ENCODE peak calls at places on chromosomes 2 and 18, in nine cellular contexts. R is Jurkat, Clone E6-1; T is EL; L is RWPE1; P is stimulated activated CD8-positive, alpha-beta memory T cell treated with anti-CD3 and anti-CD28 coated beads, Interleukin-15, amount 100 ng/mL, for 4 hours; A is NCI-H1105 treated with DMSO at 0.1 percent for 48 hours; I is psoas muscle; O is GOT3; S is GM20000. U is an unnamed sample.

GRCh38 chr2:8045081-8045614 is 636.7 kb upstream of the ID2 start:
- DNase-seq in R (no peak), I (no peak), O (no peak), A (no peak), T (no peak), L (no peak), P (no peak), S (no peak), U (no peak)

GRCh38 chr2:150644298-150645067 is 157.0 kb upstream of the RND3 start:
- DNase-seq in S (no peak), P (no peak), A (no peak), L (no peak), O (no peak), I (no peak), T (peak), R (no peak), U (no peak)

GRCh38 chr2:100819365-100820345 is at the start of gene NPAS2:
- DNase-seq in P (no peak), R (peak), I (peak), T (peak), A (peak), S (peak), O (no peak), L (peak), U (no peak)

GRCh38 chr2:175036582-175037018 is 31.4 kb upstream of the CHN1 start:
- DNase-seq in I (no peak), O (no peak), P (no peak), S (peak), R (peak), L (peak), A (peak), T (peak), U (no peak)

GRCh38 chr2:223052710-223053261 is 796 bp downstream of the KCNE4 start:
- DNase-seq in R (no peak), A (no peak), L (no peak), O (no peak), T (no peak), I (no peak), S (no peak), P (no peak), U (no peak)

GRCh38 chr2:66439291-66440010 is 4.5 kb downstream of the MEIS1 start:
- DNase-seq in P (no peak), L (peak), R (no peak), O (no peak), I (peak), A (no peak), S (no peak), T (peak), U (no peak)

GRCh38 chr18:46324556-46324955 is 220.4 kb downstream of the HAUS1 start:
- DNase-seq in L (peak), R (peak), S (no peak), I (no peak), P (no peak), A (peak), O (no peak), T (peak), U (no peak)

GRCh38 chr2:201205516-201205850 is 22.5 kb downstream of the CASP10 start:
- DNase-seq in A (no peak), O (no peak), I (no peak), T (no peak), S (no peak), P (no peak), R (no peak), L (no peak), U (no peak)

GRCh38 chr2:216942465-216942864 is 82.6 kb upstream of the TNP1 start:
- DNase-seq in P (no peak), T (no peak), O (no peak), A (no peak), S (no peak), L (no peak), R (no peak), I (no peak), U (no peak)

GRCh38 chr2:37802899-37803379 is 122.1 kb upstream of the RMDN2 start:
- DNase-seq in R (no peak), P (no peak), O (no peak), T (peak), L (peak), I (no peak), A (no peak), S (no peak), U (no peak)

GRCh38 chr18:46466236-46467160 is 190.5 kb downstream of the LOXHD1 start:
- DNase-seq in L (no peak), T (no peak), S (no peak), R (no peak), A (no peak), I (no peak), P (no peak), O (no peak), U (no peak)

GRCh38 chr2:200159829-200160781 is 146.4 kb upstream of the SPATS2L start:
- DNase-seq in I (no peak), O (no peak), L (no peak), T (peak), S (no peak), A (no peak), P (no peak), R (no peak), U (no peak)

GRCh38 chr2:96907405-96908041 is 37.6 kb upstream of the SEMA4C start:
- DNase-seq in S (no peak), T (no peak), I (peak), R (no peak), O (no peak), A (no peak), L (no peak), P (no peak), U (no peak)

GRCh38 chr2:99079226-99079625 is 62.3 kb upstream of the C2orf15 start:
- DNase-seq in I (no peak), O (no peak), P (no peak), L (no peak), S (no peak), A (no peak), T (no peak), R (no peak), U (no peak)